ENCODE peak calls at places on chromosomes 3 and 15, in six cellular contexts. F is fibroblast of the conjunctiva; G is activated CD8-positive, alpha-beta memory T cell treated with anti-CD3 and anti-CD28 coated beads for 4 hours; N is Peyer's patch; E is adipocyte; M is stimulated activated CD4-positive, alpha-beta T cell treated with anti-CD3 and anti-CD28 coated beads, Interleukin-1b, Interleukin-23, amount 100 ng/mL, for 4 hours. L is an unnamed sample.

GRCh38 chr15:65363766-65364165 is 14.0 kb downstream of the IGDCC3 start:
- DNase-seq in E (no peak), N (no peak), G (no peak), M (no peak), F (no peak), L (no peak)

GRCh38 chr15:101308604-101309435 is 13.8 kb upstream of the SNRPA1 start:
- DNase-seq in G (no peak), N (no peak), E (no peak), M (no peak), F (no peak), L (peak)

GRCh38 chr3:126266291-126266840 is 86.0 kb upstream of the ALDH1L1 start:
- DNase-seq in G (no peak), N (no peak), M (no peak), F (no peak), E (no peak), L (peak)

GRCh38 chr3:127961124-127961523 is 46.1 kb downstream of the KBTBD12 start:
- DNase-seq in M (no peak), F (no peak), E (no peak), G (no peak), N (no peak), L (no peak)

GRCh38 chr3:133412511-133413165 is 12.8 kb downstream of the BFSP2 start:
- DNase-seq in F (no peak), M (no peak), G (no peak), E (no peak), N (no peak), L (no peak)

GRCh38 chr15:74826372-74826819 is at the start of gene CPLX3:
- DNase-seq in G (no peak), F (no peak), N (no peak), M (peak), E (peak), L (peak)

GRCh38 chr15:85623648-85624047 is 171.1 kb downstream of the KLHL25 start:
- DNase-seq in N (no peak), G (no peak), E (peak), F (no peak), M (no peak), L (no peak)

GRCh38 chr3:188720636-188721035 is 451.1 kb upstream of the TPRG1 start:
- DNase-seq in G (no peak), E (no peak), N (no peak), F (no peak), M (no peak), L (no peak)

GRCh38 chr3:132347095-132347494 is 29.9 kb downstream of the ACP3 start:
- DNase-seq in E (peak), F (no peak), N (no peak), G (no peak), M (no peak), L (peak)

GRCh38 chr3:140243536-140243935 is 308.6 kb downstream of the CLSTN2 start:
- DNase-seq in N (no peak), G (no peak), E (no peak), M (no peak), F (no peak), L (no peak)

GRCh38 chr3:171192176-171192854 is 165.8 kb upstream of the SLC2A2 start:
- DNase-seq in G (no peak), F (peak), E (peak), N (no peak), M (no peak), L (no peak)

GRCh38 chr3:10558726-10559125 is 53.3 kb upstream of the ATP2B2 start:
- DNase-seq in M (no peak), E (no peak), G (no peak), F (no peak), N (no peak), L (no peak)

GRCh38 chr3:43345877-43346276 is 59.5 kb downstream of the SNRK start:
- DNase-seq in E (no peak), F (no peak), N (no peak), M (no peak), G (no peak), L (no peak)

GRCh38 chr3:184766555-184767261 is 45.3 kb upstream of the VPS8 start:
- DNase-seq in E (no peak), F (no peak), G (no peak), M (no peak), N (no peak), L (no peak)

GRCh38 chr3:195003006-195003892 is 267.7 kb downstream of the XXYLT1 start:
- DNase-seq in M (no peak), N (no peak), G (no peak), E (peak), F (peak), L (no peak)

GRCh38 chr3:126926684-126927404 is 56.1 kb upstream of the PLXNA1 start:
- DNase-seq in M (no peak), G (no peak), N (no peak), E (peak), F (peak), L (no peak)

GRCh38 chr3:66038726-66039589 is at the start of gene MAGI1:
- DNase-seq in N (peak), F (peak), M (peak), G (no peak), E (peak), L (peak)

GRCh38 chr3:171788546-171789351 is 21.5 kb downstream of the PLD1 start:
- DNase-seq in G (no peak), M (no peak), E (peak), N (no peak), F (peak), L (no peak)

GRCh38 chr3:178393833-178394232 is 142.4 kb upstream of the KCNMB2 start:
- DNase-seq in M (no peak), G (no peak), N (no peak), E (peak), F (peak), L (no peak)

GRCh38 chr3:151675858-151676615 is 57.7 kb upstream of the AADACL2 start:
- DNase-seq in N (no peak), E (no peak), M (no peak), G (no peak), F (no peak), L (no peak)

GRCh38 chr15:41934843-41935242 is 37.5 kb downstream of the EHD4 start:
- DNase-seq in N (peak), F (no peak), G (peak), E (no peak), M (peak), L (peak)

GRCh38 chr3:69079269-69080159 is 651 bp downstream of the UBA3 start:
- DNase-seq in G (no peak), M (peak), N (no peak), F (no peak), E (peak), L (no peak)

GRCh38 chr15:26051771-26052685 is 188.9 kb upstream of the ATP10A start:
- DNase-seq in M (no peak), N (no peak), F (peak), E (no peak), G (no peak), L (no peak)

GRCh38 chr15:87874896-87875661 is 381.5 kb downstream of the NTRK3 start:
- DNase-seq in M (no peak), E (no peak), G (no peak), F (no peak), N (no peak), L (no peak)

GRCh38 chr3:172167892-172168648 is 128.7 kb downstream of the FNDC3B start:
- DNase-seq in F (no peak), M (no peak), E (no peak), G (no peak), N (no peak), L (no peak)

GRCh38 chr3:178895178-178895789 is 176.3 kb downstream of the ZMAT3 start:
- DNase-seq in G (no peak), M (no peak), E (no peak), N (no peak), F (no peak), L (no peak)

GRCh38 chr3:159609620-159610019 is 379.0 kb upstream of the IL12A start:
- DNase-seq in G (no peak), F (no peak), E (peak), M (no peak), N (no peak), L (no peak)

GRCh38 chr15:91338763-91339162 is 238.7 kb downstream of the SV2B start:
- DNase-seq in N (no peak), M (no peak), G (no peak), F (no peak), E (peak), L (no peak)

GRCh38 chr3:69710153-69710977 is 28.9 kb upstream of the MITF start:
- DNase-seq in N (no peak), E (peak), F (no peak), M (no peak), G (no peak), L (no peak)

GRCh38 chr3:80519436-80519835 is 751.6 kb upstream of the ROBO1 start:
- DNase-seq in N (no peak), E (no peak), G (no peak), M (no peak), F (no peak), L (no peak)

GRCh38 chr3:59809750-59810444 is 760.1 kb upstream of the CFAP20DC start:
- DNase-seq in E (peak), M (no peak), F (peak), N (no peak), G (no peak), L (no peak)

GRCh38 chr15:49225572-49226281 is 55.7 kb downstream of the GALK2 start:
- DNase-seq in G (no peak), N (no peak), M (no peak), F (no peak), E (no peak), L (peak)

GRCh38 chr3:154799801-154800200 is 280.3 kb upstream of the MME start:
- DNase-seq in G (no peak), N (no peak), F (no peak), M (no peak), E (peak), L (no peak)

GRCh38 chr3:6734395-6734746 is 126.5 kb upstream of the GRM7 start:
- DNase-seq in G (no peak), E (no peak), M (no peak), N (no peak), F (no peak), L (no peak)

L was measured in stomach.